ENCODE peak calls at places on chromosomes 2 and 18, in ten cellular contexts. One of them, this sample, is unnamed.

GRCh38 chr2:142290931-142291330 is 160.1 kb upstream of the LRP1B start:
- DNase-seq in HFFc6: no peak
- DNase-seq in aorta: no peak
- DNase-seq in amygdala: no peak
- DNase-seq in WTC11: no peak
- DNase-seq in lung microvascular endothelial cell: no peak
- DNase-seq in lower leg skin: no peak
- DNase-seq in renal cortical epithelial cell: peak
- DNase-seq in stimulated activated CD4-positive, alpha-beta T cell treated with anti-CD3 and anti-CD28 coated beads, TNF-alpha, amount 100 ng/mL, for 48 hours: no peak
- DNase-seq in naive thymus-derived CD8-positive, alpha-beta T cell: no peak
- DNase-seq in this sample: no peak

GRCh38 chr18:26548144-26549102 is at the start of gene KCTD1:
- DNase-seq in WTC11: peak
- DNase-seq in lower leg skin: peak
- DNase-seq in HFFc6: peak
- DNase-seq in lung microvascular endothelial cell: peak
- DNase-seq in naive thymus-derived CD8-positive, alpha-beta T cell: peak
- DNase-seq in aorta: peak
- DNase-seq in amygdala: peak
- DNase-seq in renal cortical epithelial cell: peak
- DNase-seq in stimulated activated CD4-positive, alpha-beta T cell treated with anti-CD3 and anti-CD28 coated beads, TNF-alpha, amount 100 ng/mL, for 48 hours: peak
- DNase-seq in this sample: peak

GRCh38 chr2:46489430-46489829 is 10.1 kb downstream of the TMEM247 start:
- DNase-seq in lung microvascular endothelial cell: no peak
- DNase-seq in amygdala: peak
- DNase-seq in renal cortical epithelial cell: peak
- DNase-seq in stimulated activated CD4-positive, alpha-beta T cell treated with anti-CD3 and anti-CD28 coated beads, TNF-alpha, amount 100 ng/mL, for 48 hours: no peak
- DNase-seq in WTC11: no peak
- DNase-seq in HFFc6: peak
- DNase-seq in naive thymus-derived CD8-positive, alpha-beta T cell: no peak
- DNase-seq in lower leg skin: no peak
- DNase-seq in aorta: no peak
- DNase-seq in this sample: no peak

GRCh38 chr2:28810384-28811285 is at the start of gene SPDYA:
- DNase-seq in aorta: peak
- DNase-seq in HFFc6: peak
- DNase-seq in stimulated activated CD4-positive, alpha-beta T cell treated with anti-CD3 and anti-CD28 coated beads, TNF-alpha, amount 100 ng/mL, for 48 hours: peak
- DNase-seq in lower leg skin: peak
- DNase-seq in WTC11: peak
- DNase-seq in lung microvascular endothelial cell: peak
- DNase-seq in naive thymus-derived CD8-positive, alpha-beta T cell: peak
- DNase-seq in amygdala: peak
- DNase-seq in renal cortical epithelial cell: peak
- DNase-seq in this sample: peak

GRCh38 chr2:129732630-129733026 is 246.8 kb upstream of the RAB6C start:
- DNase-seq in lower leg skin: no peak
- DNase-seq in aorta: no peak
- DNase-seq in WTC11: no peak
- DNase-seq in lung microvascular endothelial cell: no peak
- DNase-seq in stimulated activated CD4-positive, alpha-beta T cell treated with anti-CD3 and anti-CD28 coated beads, TNF-alpha, amount 100 ng/mL, for 48 hours: no peak
- DNase-seq in naive thymus-derived CD8-positive, alpha-beta T cell: no peak
- DNase-seq in amygdala: no peak
- DNase-seq in renal cortical epithelial cell: no peak
- DNase-seq in HFFc6: no peak
- DNase-seq in this sample: no peak

GRCh38 chr2:120403676-120404075 is 57.7 kb downstream of the INHBB start:
- DNase-seq in lower leg skin: no peak
- DNase-seq in amygdala: no peak
- DNase-seq in aorta: no peak
- DNase-seq in HFFc6: no peak
- DNase-seq in stimulated activated CD4-positive, alpha-beta T cell treated with anti-CD3 and anti-CD28 coated beads, TNF-alpha, amount 100 ng/mL, for 48 hours: no peak
- DNase-seq in naive thymus-derived CD8-positive, alpha-beta T cell: no peak
- DNase-seq in lung microvascular endothelial cell: no peak
- DNase-seq in WTC11: no peak
- DNase-seq in renal cortical epithelial cell: peak
- DNase-seq in this sample: no peak

GRCh38 chr2:223797073-223797472 is 40.3 kb downstream of the AP1S3 start:
- DNase-seq in lower leg skin: no peak
- DNase-seq in WTC11: no peak
- DNase-seq in HFFc6: no peak
- DNase-seq in naive thymus-derived CD8-positive, alpha-beta T cell: no peak
- DNase-seq in stimulated activated CD4-positive, alpha-beta T cell treated with anti-CD3 and anti-CD28 coated beads, TNF-alpha, amount 100 ng/mL, for 48 hours: no peak
- DNase-seq in aorta: no peak
- DNase-seq in amygdala: no peak
- DNase-seq in lung microvascular endothelial cell: peak
- DNase-seq in renal cortical epithelial cell: peak
- DNase-seq in this sample: no peak

GRCh38 chr18:44541781-44542180 is 138.9 kb upstream of the SETBP1 start:
- DNase-seq in lower leg skin: no peak
- DNase-seq in WTC11: no peak
- DNase-seq in renal cortical epithelial cell: no peak
- DNase-seq in lung microvascular endothelial cell: no peak
- DNase-seq in amygdala: no peak
- DNase-seq in stimulated activated CD4-positive, alpha-beta T cell treated with anti-CD3 and anti-CD28 coated beads, TNF-alpha, amount 100 ng/mL, for 48 hours: no peak
- DNase-seq in naive thymus-derived CD8-positive, alpha-beta T cell: no peak
- DNase-seq in aorta: no peak
- DNase-seq in HFFc6: no peak
- DNase-seq in this sample: no peak

GRCh38 chr2:177239934-177240600 is 24.5 kb downstream of the NFE2L2 start:
- DNase-seq in lower leg skin: peak
- DNase-seq in aorta: no peak
- DNase-seq in naive thymus-derived CD8-positive, alpha-beta T cell: no peak
- DNase-seq in stimulated activated CD4-positive, alpha-beta T cell treated with anti-CD3 and anti-CD28 coated beads, TNF-alpha, amount 100 ng/mL, for 48 hours: no peak
- DNase-seq in lung microvascular endothelial cell: peak
- DNase-seq in amygdala: peak
- DNase-seq in renal cortical epithelial cell: peak
- DNase-seq in HFFc6: peak
- DNase-seq in WTC11: no peak
- DNase-seq in this sample: no peak

GRCh38 chr2:191690327-191690726 is 12.4 kb downstream of the NABP1 start:
- DNase-seq in lung microvascular endothelial cell: no peak
- DNase-seq in HFFc6: no peak
- DNase-seq in lower leg skin: no peak
- DNase-seq in aorta: no peak
- DNase-seq in stimulated activated CD4-positive, alpha-beta T cell treated with anti-CD3 and anti-CD28 coated beads, TNF-alpha, amount 100 ng/mL, for 48 hours: no peak
- DNase-seq in WTC11: no peak
- DNase-seq in naive thymus-derived CD8-positive, alpha-beta T cell: no peak
- DNase-seq in amygdala: no peak
- DNase-seq in renal cortical epithelial cell: no peak
- DNase-seq in this sample: no peak

GRCh38 chr2:214019229-214019972 is 391.5 kb upstream of the VWC2L start:
- DNase-seq in HFFc6: peak
- DNase-seq in WTC11: no peak
- DNase-seq in naive thymus-derived CD8-positive, alpha-beta T cell: no peak
- DNase-seq in amygdala: no peak
- DNase-seq in lower leg skin: peak
- DNase-seq in lung microvascular endothelial cell: peak
- DNase-seq in renal cortical epithelial cell: peak
- DNase-seq in aorta: no peak
- DNase-seq in stimulated activated CD4-positive, alpha-beta T cell treated with anti-CD3 and anti-CD28 coated beads, TNF-alpha, amount 100 ng/mL, for 48 hours: no peak
- DNase-seq in this sample: peak